ENCODE peak calls at places on chromosomes 2 and 18, in seven cellular contexts. P is endodermal cell; F is CD8-positive, alpha-beta memory T cell; Q is stomach; A is transverse colon; I is adrenal gland; Y is HAP-1. U is an unnamed sample.

GRCh38 chr18:73980289-73980979 is 167.2 kb downstream of the FBXO15 start:
- DNase-seq in P (peak; percentile 88), F (no peak), Q (no peak), A (no peak), I (no peak), Y (peak; percentile 62), U (peak; percentile 64)

GRCh38 chr18:57921708-57922107 is 118.6 kb upstream of the ATP8B1 start:
- DNase-seq in P (no peak), F (no peak), Q (no peak), A (no peak), I (peak; percentile 13), Y (no peak), U (no peak)

GRCh38 chr18:61851279-61851678 is 41.5 kb downstream of the RNF152 start:
- DNase-seq in P (no peak), F (no peak), Q (peak; percentile 76), A (no peak), I (no peak), Y (no peak), U (no peak)

GRCh38 chr2:33298233-33298632 is 178.2 kb upstream of the RASGRP3 start:
- DNase-seq in P (no peak), F (no peak), Q (no peak), A (no peak), I (no peak), Y (no peak), U (no peak)

GRCh38 chr2:163610817-163611556 is 124.8 kb downstream of the FIGN start:
- DNase-seq in P (peak; percentile 75), F (no peak), Q (no peak), A (no peak), I (no peak), Y (peak; percentile 42), U (peak; percentile 26)

GRCh38 chr18:24528857-24529256 is 68.4 kb downstream of the HRH4 start:
- DNase-seq in P (no peak), F (no peak), Q (no peak), A (no peak), I (peak; percentile 30), Y (no peak), U (no peak)

GRCh38 chr2:189657867-189658266 is 3.4 kb upstream of the ASNSD1 start:
- DNase-seq in P (peak; percentile 63), F (peak; percentile 17), Q (peak; percentile 54), A (peak; percentile 33), I (peak; percentile 21), Y (no peak), U (peak; percentile 64)

GRCh38 chr2:238242731-238243495 is 3.1 kb upstream of the HES6 start:
- DNase-seq in P (no peak), F (no peak), Q (peak; percentile 46), A (peak; percentile 49), I (peak; percentile 82), Y (peak; percentile 43), U (peak; percentile 59)

GRCh38 chr2:189347540-189347939 is 93.7 kb upstream of the WDR75 start:
- DNase-seq in P (no peak), F (no peak), Q (no peak), A (peak; percentile 19), I (peak; percentile 75), Y (peak; percentile 13), U (peak; percentile 69)

GRCh38 chr2:237337586-237337985 is 76.4 kb downstream of the COL6A3 start:
- DNase-seq in P (no peak), F (no peak), Q (no peak), A (no peak), I (no peak), Y (no peak), U (no peak)

GRCh38 chr2:30222031-30222430 is 9.3 kb upstream of the LBH start:
- DNase-seq in P (no peak), F (no peak), Q (no peak), A (no peak), I (no peak), Y (no peak), U (no peak)
- H3K4me1 ChIP-seq in P (peaks cover 12% of the 10 kb centered on the region), F (peaks cover 51% of the 10 kb centered on the region), Q (peaks cover 56% of the 10 kb centered on the region), A (peaks cover 21% of the 10 kb centered on the region), I (peaks cover 4% of the 10 kb centered on the region), Y (no peaks in the 10 kb centered on the region), U (peaks cover 12% of the 10 kb centered on the region)

GRCh38 chr2:12721571-12722444 is 5.1 kb downstream of the TRIB2 start:
- DNase-seq in P (no peak), F (no peak), Q (no peak), A (no peak), I (no peak), Y (no peak), U (no peak)
- H3K4me3 ChIP-seq in P (no peak overlapping the region), F (peak overlapping the region; percentile 33), Q (peak overlapping the region; percentile 69), A (no peak overlapping the region), I (no peak overlapping the region), Y (no peak overlapping the region), U (no peak overlapping the region)

GRCh38 chr18:13560306-13560705 is 166.1 kb downstream of the FAM210A start:
- DNase-seq in P (no peak), F (no peak), Q (no peak), A (no peak), I (no peak), Y (no peak), U (no peak)

GRCh38 chr18:13558132-13558531 is 168.2 kb downstream of the FAM210A start:
- DNase-seq in P (peak; percentile 78), F (no peak), Q (no peak), A (no peak), I (no peak), Y (peak; percentile 52), U (peak; percentile 55)

GRCh38 chr18:13555192-13555591 is 171.2 kb downstream of the FAM210A start:
- DNase-seq in P (no peak), F (no peak), Q (no peak), A (no peak), I (no peak), Y (no peak), U (no peak)

GRCh38 chr18:13556497-13556896 is 169.9 kb downstream of the FAM210A start:
- DNase-seq in P (no peak), F (no peak), Q (no peak), A (no peak), I (no peak), Y (no peak), U (no peak)

GRCh38 chr18:13558790-13559189 is 167.6 kb downstream of the FAM210A start:
- DNase-seq in P (peak; percentile 26), F (no peak), Q (no peak), A (no peak), I (no peak), Y (no peak), U (no peak)
- H3K4me1 ChIP-seq in P (no peaks in the 10 kb centered on the region), F (peaks cover 4% of the 10 kb centered on the region), Q (peaks cover 29% of the 10 kb centered on the region), A (no peaks in the 10 kb centered on the region), I (no peaks in the 10 kb centered on the region), Y (no peaks in the 10 kb centered on the region), U (peaks cover 18% of the 10 kb centered on the region)

DNA sequence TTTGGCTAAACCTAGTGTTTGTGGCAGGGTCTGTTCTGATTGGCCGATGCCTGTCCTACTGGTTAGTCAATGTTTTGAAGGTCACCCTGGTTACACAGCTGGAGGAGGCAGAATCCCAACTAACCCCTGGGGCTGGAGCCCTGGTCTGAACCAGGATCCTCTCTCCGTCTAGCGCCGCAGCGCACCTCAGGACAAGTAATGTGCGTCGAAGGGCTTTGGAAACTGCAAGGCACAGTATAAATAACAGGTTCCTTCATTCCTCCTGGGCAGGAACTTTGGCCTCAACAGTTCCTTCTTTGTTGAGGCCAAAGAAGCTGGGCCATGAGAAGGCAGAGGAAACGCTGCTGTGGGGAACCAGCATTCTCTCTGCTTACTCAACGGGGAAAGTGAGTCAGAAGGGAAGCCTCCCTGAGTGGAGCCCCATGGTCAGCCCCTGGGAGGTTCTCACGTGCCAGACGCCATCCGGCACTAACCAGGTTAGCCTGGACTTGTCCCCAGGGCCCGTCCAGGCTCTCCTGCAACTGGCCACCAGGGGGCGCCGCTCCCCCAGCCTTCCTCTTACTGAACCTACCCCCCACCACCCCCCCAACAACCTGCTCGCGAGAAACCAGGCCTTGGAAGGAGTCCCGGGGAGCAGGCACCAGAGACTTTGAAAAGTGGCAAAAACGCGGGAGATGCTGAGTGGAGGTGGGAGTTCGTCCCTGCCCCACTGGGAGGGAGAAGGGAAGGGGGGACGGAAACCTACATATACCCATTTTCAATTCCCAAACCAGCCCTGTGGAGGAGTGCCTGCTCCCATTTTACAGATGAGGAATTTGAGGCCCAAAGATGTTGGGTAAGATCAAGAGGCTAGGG is 19.8 kb downstream of the TEX44 start:
- DNase-seq in P (peak; percentile 96), F (peak; percentile 85), Q (peak; percentile 95), A (peak; percentile 96), I (peak; percentile 94), Y (peak; percentile 94), U (peak; percentile 94)
- H3K4me3 ChIP-seq in P (no peak overlapping the region), F (peak overlapping the region; percentile 62), Q (no peak overlapping the region), A (no peak overlapping the region), I (no peak overlapping the region), Y (no peak overlapping the region), U (no peak overlapping the region)

DNA sequence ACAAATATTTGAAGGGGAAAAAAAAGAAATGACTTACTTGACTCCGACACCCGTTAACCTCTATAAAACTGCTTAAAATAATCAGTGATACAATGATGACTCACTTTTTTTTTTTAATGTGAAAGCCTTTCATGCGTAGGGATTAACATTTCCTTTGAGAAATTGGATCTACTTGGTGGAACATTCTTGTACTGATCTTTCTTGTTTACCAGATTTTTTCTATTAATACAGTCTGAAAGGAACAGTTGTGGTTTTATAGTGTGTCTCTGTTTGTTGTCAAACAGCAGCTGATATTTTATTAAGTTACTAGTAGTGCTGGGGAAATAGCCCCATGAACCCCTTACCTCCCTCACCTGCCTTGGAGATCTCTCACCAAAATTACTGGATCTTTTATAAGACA is 40.2 kb upstream of the NEB start:
- DNase-seq in P (no peak), F (no peak), Q (no peak), A (no peak), I (no peak), Y (no peak), U (no peak)
- H3K4me1 ChIP-seq in P (no peaks in the 10 kb centered on the region), F (no peaks in the 10 kb centered on the region), Q (peaks cover 12% of the 10 kb centered on the region), A (no peaks in the 10 kb centered on the region), I (peaks cover 5% of the 10 kb centered on the region), Y (peaks cover 9% of the 10 kb centered on the region), U (no peaks in the 10 kb centered on the region)

GRCh38 chr2:207967121-207967520 is 58.2 kb downstream of the PLEKHM3 start:
- DNase-seq in P (no peak), F (no peak), Q (no peak), A (no peak), I (no peak), Y (peak; percentile 17), U (no peak)
- H3K4me3 ChIP-seq in P (no peak overlapping the region), F (no peak overlapping the region), Q (no peak overlapping the region), A (no peak overlapping the region), I (no peak overlapping the region), Y (no peak overlapping the region), U (no peak overlapping the region)

GRCh38 chr2:239959059-239959971 is 65.8 kb downstream of the NDUFA10 start:
- DNase-seq in P (no peak), F (no peak), Q (no peak), A (no peak), I (no peak), Y (no peak), U (no peak)
- H3K4me1 ChIP-seq in P (no peaks in the 10 kb centered on the region), F (no peaks in the 10 kb centered on the region), Q (peaks cover 21% of the 10 kb centered on the region), A (no peaks in the 10 kb centered on the region), I (no peaks in the 10 kb centered on the region), Y (no peaks in the 10 kb centered on the region), U (peaks cover 5% of the 10 kb centered on the region)

DNA sequence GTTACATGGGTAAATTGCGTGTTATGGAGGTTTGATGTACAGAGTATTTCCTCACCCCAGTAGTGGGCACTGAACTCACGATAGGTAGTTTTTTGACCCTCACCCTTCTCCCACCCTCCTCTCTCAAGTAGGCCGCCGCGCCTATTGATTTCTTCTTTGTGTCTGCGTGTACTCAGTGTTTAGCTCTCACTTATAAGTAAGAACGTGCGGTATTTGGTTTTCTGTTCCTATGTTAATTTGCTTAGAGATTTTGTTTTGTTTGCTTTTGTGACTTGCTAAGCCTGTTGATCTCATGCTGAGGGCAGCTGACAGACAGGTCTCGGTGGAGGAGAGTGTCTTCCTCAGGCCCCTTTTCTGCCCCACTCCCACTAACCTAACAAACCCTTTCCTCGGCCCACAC is 36.2 kb downstream of the ACOXL start:
- DNase-seq in P (no peak), F (no peak), Q (no peak), A (no peak), I (no peak), Y (peak; percentile 60), U (peak; percentile 9)
- H3K4me3 ChIP-seq in P (no peak overlapping the region), F (no peak overlapping the region), Q (no peak overlapping the region), A (no peak overlapping the region), I (no peak overlapping the region), Y (no peak overlapping the region), U (no peak overlapping the region)

U was measured in hepatocyte.